ENCODE peak calls at places on chromosomes 6 and 20, in five cellular contexts. One of them, this sample, is unnamed.

GRCh38 chr6:42555477-42556457 is 8.1 kb upstream of the UBR2 start:
- DNase-seq in WERI-Rb-1: no peak
- DNase-seq in CD8-positive, alpha-beta T cell: no peak
- DNase-seq in heart right ventricle: no peak
- DNase-seq in suprapubic skin: no peak
- DNase-seq in this sample: peak; percentile 45

GRCh38 chr6:102204336-102204735 is 810.8 kb downstream of the GRIK2 start:
- DNase-seq in WERI-Rb-1: no peak
- DNase-seq in CD8-positive, alpha-beta T cell: no peak
- DNase-seq in heart right ventricle: no peak
- DNase-seq in suprapubic skin: no peak
- DNase-seq in this sample: no peak

GRCh38 chr6:148064406-148065134 is 278.1 kb upstream of the SASH1 start:
- DNase-seq in WERI-Rb-1: no peak
- DNase-seq in CD8-positive, alpha-beta T cell: no peak
- DNase-seq in heart right ventricle: no peak
- DNase-seq in suprapubic skin: no peak
- DNase-seq in this sample: peak; percentile 35

GRCh38 chr6:73666393-73666792 is 12.6 kb upstream of the SLC17A5 start:
- DNase-seq in WERI-Rb-1: no peak
- DNase-seq in CD8-positive, alpha-beta T cell: no peak
- DNase-seq in heart right ventricle: no peak
- DNase-seq in suprapubic skin: no peak
- DNase-seq in this sample: no peak

GRCh38 chr6:152240436-152240835 is 396.7 kb downstream of the SYNE1 start:
- DNase-seq in WERI-Rb-1: no peak
- DNase-seq in CD8-positive, alpha-beta T cell: no peak
- DNase-seq in heart right ventricle: no peak
- DNase-seq in suprapubic skin: no peak
- DNase-seq in this sample: peak; percentile 77

GRCh38 chr6:169487579-169488205 is 214.1 kb downstream of the WDR27 start:
- DNase-seq in WERI-Rb-1: no peak
- DNase-seq in CD8-positive, alpha-beta T cell: no peak
- DNase-seq in heart right ventricle: no peak
- DNase-seq in suprapubic skin: no peak
- DNase-seq in this sample: peak; percentile 19

GRCh38 chr20:23180451-23180921 is 94.4 kb upstream of the CD93 start:
- DNase-seq in WERI-Rb-1: no peak
- DNase-seq in CD8-positive, alpha-beta T cell: no peak
- DNase-seq in heart right ventricle: peak; percentile 90
- DNase-seq in suprapubic skin: no peak
- DNase-seq in this sample: no peak

GRCh38 chr6:9539231-9539755 is 875.6 kb downstream of the TFAP2A start:
- DNase-seq in WERI-Rb-1: no peak
- DNase-seq in CD8-positive, alpha-beta T cell: no peak
- DNase-seq in heart right ventricle: no peak
- DNase-seq in suprapubic skin: no peak
- DNase-seq in this sample: no peak

GRCh38 chr6:64266351-64266821 is 630.8 kb downstream of the PHF3 start:
- DNase-seq in WERI-Rb-1: no peak
- DNase-seq in CD8-positive, alpha-beta T cell: no peak
- DNase-seq in heart right ventricle: no peak
- DNase-seq in suprapubic skin: no peak
- DNase-seq in this sample: no peak

GRCh38 chr6:53119349-53119748 is 29.3 kb downstream of the GCM1 start:
- DNase-seq in WERI-Rb-1: no peak
- DNase-seq in CD8-positive, alpha-beta T cell: no peak
- DNase-seq in heart right ventricle: no peak
- DNase-seq in suprapubic skin: no peak
- DNase-seq in this sample: peak; percentile 12

GRCh38 chr6:15246217-15247211 is 645 bp downstream of the JARID2 start:
- DNase-seq in WERI-Rb-1: peak; percentile 47
- DNase-seq in CD8-positive, alpha-beta T cell: peak; percentile 40
- DNase-seq in heart right ventricle: no peak
- DNase-seq in suprapubic skin: no peak
- DNase-seq in this sample: peak; percentile 63

GRCh38 chr6:86192123-86192522 is 549.4 kb upstream of the SYNCRIP start:
- DNase-seq in WERI-Rb-1: peak; percentile 7
- DNase-seq in CD8-positive, alpha-beta T cell: no peak
- DNase-seq in heart right ventricle: no peak
- DNase-seq in suprapubic skin: no peak
- DNase-seq in this sample: no peak

DNA sequence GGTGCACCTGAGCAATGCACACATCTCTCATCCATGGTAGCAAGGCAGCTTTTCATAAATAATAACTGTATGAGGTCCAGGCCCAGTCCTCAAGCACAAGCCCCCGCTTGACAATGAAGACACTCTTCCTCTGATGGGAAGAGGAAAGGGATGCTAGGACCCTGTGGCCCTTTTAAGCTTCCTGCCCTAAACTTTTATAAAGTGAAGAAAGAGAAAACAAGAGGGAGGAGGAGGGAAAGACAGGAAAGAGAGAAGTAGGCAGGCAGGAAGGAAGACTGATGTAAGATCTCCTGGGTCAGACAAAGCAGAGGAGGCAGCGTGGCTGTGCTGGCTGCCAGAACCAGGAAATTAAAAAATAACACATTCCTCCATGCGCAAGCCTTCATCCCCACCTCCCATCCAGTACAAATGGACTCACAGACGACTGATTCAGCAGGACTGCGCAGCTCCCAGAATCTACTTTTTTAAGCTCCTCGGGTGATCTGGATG is 16.4 kb downstream of the TNFAIP3 start:
- DNase-seq in WERI-Rb-1: no peak
- DNase-seq in CD8-positive, alpha-beta T cell: peak; percentile 61
- DNase-seq in heart right ventricle: no peak
- DNase-seq in suprapubic skin: no peak
- DNase-seq in this sample: no peak
- H3K4me3 ChIP-seq in WERI-Rb-1: no peak overlapping the region
- H3K4me3 ChIP-seq in CD8-positive, alpha-beta T cell: no peak overlapping the region
- H3K4me3 ChIP-seq in heart right ventricle: no peak overlapping the region
- H3K4me3 ChIP-seq in suprapubic skin: no peak overlapping the region
- H3K4me3 ChIP-seq in this sample: no peak overlapping the region

GRCh38 chr20:3403741-3404140 is 3.7 kb downstream of the DNAAF9 start:
- DNase-seq in WERI-Rb-1: no peak
- DNase-seq in CD8-positive, alpha-beta T cell: no peak
- DNase-seq in heart right ventricle: no peak
- DNase-seq in suprapubic skin: no peak
- DNase-seq in this sample: no peak
- TF ChIP-seq CTCF in WERI-Rb-1: no peak
- TF ChIP-seq CTCF in CD8-positive, alpha-beta T cell: no peak
- TF ChIP-seq CTCF in heart right ventricle: no peak
- TF ChIP-seq CTCF in suprapubic skin: no peak
- TF ChIP-seq CTCF in this sample: no peak

DNA sequence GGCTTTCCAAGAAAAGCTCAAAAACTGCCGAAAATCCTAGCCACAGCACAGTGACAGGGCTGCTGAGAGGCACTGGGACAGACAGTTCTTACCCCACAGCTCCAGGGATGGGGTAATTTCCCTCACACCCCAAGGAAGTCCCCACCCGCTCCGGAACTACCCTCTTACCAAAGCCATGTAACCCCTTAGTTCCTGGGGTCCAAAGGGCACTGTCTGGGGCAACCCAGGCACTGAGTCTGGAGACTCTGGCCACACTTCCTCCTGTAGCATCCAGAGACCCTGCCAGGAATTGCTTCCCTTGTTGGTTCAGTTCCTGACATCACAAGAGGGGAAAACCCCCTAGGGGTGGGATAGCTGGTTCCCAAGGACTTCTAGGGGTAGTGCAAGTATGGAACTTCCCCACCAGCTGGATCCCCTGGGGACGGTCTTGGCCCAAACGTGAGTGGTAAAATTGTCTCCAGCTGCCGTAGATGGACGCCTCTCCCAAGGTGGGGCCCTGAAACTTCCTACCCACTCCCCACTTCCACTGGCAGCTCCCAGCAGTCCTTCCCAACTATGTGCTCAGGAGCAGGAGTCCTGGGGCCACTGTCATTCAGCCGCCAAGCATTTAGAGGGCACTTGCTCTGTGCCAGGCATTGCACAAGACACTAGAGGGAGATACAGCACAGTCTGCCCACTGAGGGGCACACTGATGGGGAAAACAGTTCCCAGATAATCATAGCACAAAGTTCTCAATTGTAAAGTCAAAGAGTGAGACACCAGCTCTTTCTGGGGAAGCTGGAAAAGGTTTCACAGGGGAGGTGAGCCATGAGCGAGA is 17.3 kb upstream of the HCK start:
- DNase-seq in WERI-Rb-1: no peak
- DNase-seq in CD8-positive, alpha-beta T cell: no peak
- DNase-seq in heart right ventricle: no peak
- DNase-seq in suprapubic skin: no peak
- DNase-seq in this sample: no peak
- H3K4me3 ChIP-seq in WERI-Rb-1: no peak overlapping the region
- H3K4me3 ChIP-seq in CD8-positive, alpha-beta T cell: no peak overlapping the region
- H3K4me3 ChIP-seq in heart right ventricle: no peak overlapping the region
- H3K4me3 ChIP-seq in suprapubic skin: no peak overlapping the region
- H3K4me3 ChIP-seq in this sample: no peak overlapping the region

GRCh38 chr6:5260111-5260620 is 584 bp downstream of the LYRM4 start:
- DNase-seq in WERI-Rb-1: peak; percentile 86
- DNase-seq in CD8-positive, alpha-beta T cell: peak; percentile 72
- DNase-seq in heart right ventricle: peak; percentile 30
- DNase-seq in suprapubic skin: peak; percentile 70
- DNase-seq in this sample: peak; percentile 34

GRCh38 chr6:5261545-5262109 is 314 bp downstream of the FARS2 start:
- DNase-seq in WERI-Rb-1: no peak
- DNase-seq in CD8-positive, alpha-beta T cell: no peak
- DNase-seq in heart right ventricle: no peak
- DNase-seq in suprapubic skin: no peak
- DNase-seq in this sample: no peak

GRCh38 chr6:5257400-5257799 is 3.4 kb downstream of the LYRM4 start:
- DNase-seq in WERI-Rb-1: no peak
- DNase-seq in CD8-positive, alpha-beta T cell: no peak
- DNase-seq in heart right ventricle: no peak
- DNase-seq in suprapubic skin: no peak
- DNase-seq in this sample: no peak

GRCh38 chr6:5259428-5259827 is 1.3 kb downstream of the LYRM4 start:
- DNase-seq in WERI-Rb-1: no peak
- DNase-seq in CD8-positive, alpha-beta T cell: no peak
- DNase-seq in heart right ventricle: no peak
- DNase-seq in suprapubic skin: no peak
- DNase-seq in this sample: no peak

DNA sequence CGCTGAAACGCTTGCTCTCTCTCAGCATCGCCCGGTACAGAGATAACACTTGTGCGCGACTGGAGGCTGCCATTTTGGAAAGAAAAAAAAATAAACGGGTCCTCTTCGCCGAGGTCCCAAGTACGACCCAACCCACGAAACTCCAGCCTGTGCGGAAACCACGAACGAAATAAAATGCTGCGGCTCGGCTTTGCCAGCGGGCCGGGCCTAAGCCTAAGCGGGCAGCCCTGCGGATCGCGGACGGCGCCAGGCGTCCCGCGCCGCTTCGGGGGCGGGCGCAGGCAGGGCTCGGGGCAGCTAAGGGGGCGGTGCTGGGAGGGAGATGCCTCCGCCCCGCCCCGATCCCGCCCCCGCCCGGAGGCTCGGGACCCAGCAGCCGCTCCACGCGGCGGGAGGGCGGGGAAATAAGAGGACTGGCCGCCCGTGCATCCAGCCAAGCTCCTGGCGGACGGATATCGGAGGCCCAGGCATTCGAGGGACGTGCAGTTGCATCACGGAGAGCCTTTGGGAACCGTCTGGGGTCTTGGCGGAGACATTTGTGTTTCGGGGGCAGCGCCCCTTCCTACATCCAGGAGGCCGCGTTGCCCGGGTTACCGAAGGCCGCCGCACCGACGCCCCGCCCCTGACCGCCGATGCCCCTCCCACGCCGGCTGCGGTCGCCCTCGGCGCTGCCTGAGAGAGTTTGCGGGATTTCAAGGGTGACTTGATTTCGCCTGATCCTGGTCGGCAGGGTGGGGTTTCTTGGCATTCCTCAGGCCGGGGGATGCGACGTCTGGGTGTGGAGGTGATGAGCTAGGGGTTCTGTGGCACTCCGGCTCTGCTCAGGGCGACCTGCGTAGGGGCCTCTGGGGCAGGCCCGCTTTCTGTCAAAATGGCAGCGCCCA is at the start of the genes FARS2 and LYRM4:
- DNase-seq in WERI-Rb-1: peak; percentile 95
- DNase-seq in CD8-positive, alpha-beta T cell: peak; percentile 92
- DNase-seq in heart right ventricle: peak; percentile 89
- DNase-seq in suprapubic skin: peak; percentile 89
- DNase-seq in this sample: peak; percentile 86
- TF ChIP-seq CTCF in WERI-Rb-1: no peak
- TF ChIP-seq CTCF in CD8-positive, alpha-beta T cell: no peak
- TF ChIP-seq CTCF in heart right ventricle: no peak
- TF ChIP-seq CTCF in suprapubic skin: peak; percentile 40
- TF ChIP-seq CTCF in this sample: peak; percentile 17

GRCh38 chr6:32058511-32058963 is 20.3 kb downstream of the CYP21A2 start:
- DNase-seq in WERI-Rb-1: no peak
- DNase-seq in CD8-positive, alpha-beta T cell: no peak
- DNase-seq in heart right ventricle: no peak
- DNase-seq in suprapubic skin: no peak
- DNase-seq in this sample: no peak
- H3K4me3 ChIP-seq in WERI-Rb-1: no peak overlapping the region
- H3K4me3 ChIP-seq in CD8-positive, alpha-beta T cell: no peak overlapping the region
- H3K4me3 ChIP-seq in heart right ventricle: no peak overlapping the region
- H3K4me3 ChIP-seq in suprapubic skin: no peak overlapping the region
- H3K4me3 ChIP-seq in this sample: no peak overlapping the region

This sample was measured in fibroblast of villous mesenchyme.